ENCODE peak calls at places on chromosome 7, in seven cellular contexts. One of them, this sample, is unnamed.
A peak's percentile ranks its signal among the peaks of the same experiment; 100 is the strongest.

GRCh38 chr7:158165711-158166110 is 421.9 kb downstream of the PTPRN2 start:
- DNase-seq in lower leg skin: no peak
- DNase-seq in foreskin fibroblast: no peak
- DNase-seq in stimulated activated CD4-positive, alpha-beta T cell treated with anti-CD3 and anti-CD28 coated beads, Interleukin-1b, Interleukin-23, amount 100 ng/mL, for 4 hours: no peak
- DNase-seq in M059J: no peak
- DNase-seq in epithelial cell of proximal tubule: no peak
- DNase-seq in Kasumi-1: no peak
- DNase-seq in this sample: no peak

GRCh38 chr7:91566333-91566732 is 302.1 kb downstream of the FZD1 start:
- DNase-seq in Kasumi-1: no peak
- DNase-seq in lower leg skin: no peak
- DNase-seq in foreskin fibroblast: no peak
- DNase-seq in epithelial cell of proximal tubule: no peak
- DNase-seq in M059J: no peak
- DNase-seq in stimulated activated CD4-positive, alpha-beta T cell treated with anti-CD3 and anti-CD28 coated beads, Interleukin-1b, Interleukin-23, amount 100 ng/mL, for 4 hours: no peak
- DNase-seq in this sample: no peak

GRCh38 chr7:28662236-28662635 is 249.9 kb downstream of the CREB5 start:
- DNase-seq in foreskin fibroblast: no peak
- DNase-seq in stimulated activated CD4-positive, alpha-beta T cell treated with anti-CD3 and anti-CD28 coated beads, Interleukin-1b, Interleukin-23, amount 100 ng/mL, for 4 hours: no peak
- DNase-seq in M059J: no peak
- DNase-seq in Kasumi-1: no peak
- DNase-seq in lower leg skin: no peak
- DNase-seq in epithelial cell of proximal tubule: no peak
- DNase-seq in this sample: no peak

GRCh38 chr7:34096777-34097176 is 191.4 kb downstream of the BMPER start:
- DNase-seq in foreskin fibroblast: no peak
- DNase-seq in stimulated activated CD4-positive, alpha-beta T cell treated with anti-CD3 and anti-CD28 coated beads, Interleukin-1b, Interleukin-23, amount 100 ng/mL, for 4 hours: no peak
- DNase-seq in epithelial cell of proximal tubule: no peak
- DNase-seq in M059J: no peak
- DNase-seq in lower leg skin: no peak
- DNase-seq in Kasumi-1: no peak
- DNase-seq in this sample: no peak

GRCh38 chr7:137844690-137845425 is 1.9 kb downstream of the DGKI start:
- DNase-seq in Kasumi-1: no peak
- DNase-seq in M059J: no peak
- DNase-seq in lower leg skin: no peak
- DNase-seq in foreskin fibroblast: no peak
- DNase-seq in stimulated activated CD4-positive, alpha-beta T cell treated with anti-CD3 and anti-CD28 coated beads, Interleukin-1b, Interleukin-23, amount 100 ng/mL, for 4 hours: no peak
- DNase-seq in epithelial cell of proximal tubule: no peak
- DNase-seq in this sample: no peak

GRCh38 chr7:76282344-76283253 is 19.9 kb upstream of the HSPB1 start:
- DNase-seq in foreskin fibroblast: no peak
- DNase-seq in stimulated activated CD4-positive, alpha-beta T cell treated with anti-CD3 and anti-CD28 coated beads, Interleukin-1b, Interleukin-23, amount 100 ng/mL, for 4 hours: no peak
- DNase-seq in Kasumi-1: no peak
- DNase-seq in lower leg skin: no peak
- DNase-seq in epithelial cell of proximal tubule: no peak
- DNase-seq in M059J: no peak
- DNase-seq in this sample: no peak

GRCh38 chr7:118109607-118110006 is 74.4 kb upstream of the LSM8 start:
- DNase-seq in stimulated activated CD4-positive, alpha-beta T cell treated with anti-CD3 and anti-CD28 coated beads, Interleukin-1b, Interleukin-23, amount 100 ng/mL, for 4 hours: no peak
- DNase-seq in lower leg skin: no peak
- DNase-seq in Kasumi-1: no peak
- DNase-seq in M059J: no peak
- DNase-seq in foreskin fibroblast: no peak
- DNase-seq in epithelial cell of proximal tubule: no peak
- DNase-seq in this sample: no peak

GRCh38 chr7:81415181-81415580 is 354.7 kb downstream of the HGF start:
- DNase-seq in Kasumi-1: no peak
- DNase-seq in foreskin fibroblast: peak; percentile 27
- DNase-seq in M059J: no peak
- DNase-seq in epithelial cell of proximal tubule: no peak
- DNase-seq in stimulated activated CD4-positive, alpha-beta T cell treated with anti-CD3 and anti-CD28 coated beads, Interleukin-1b, Interleukin-23, amount 100 ng/mL, for 4 hours: no peak
- DNase-seq in lower leg skin: no peak
- DNase-seq in this sample: no peak

GRCh38 chr7:2936891-2937580 is 92.9 kb upstream of the GNA12 start:
- DNase-seq in foreskin fibroblast: no peak
- DNase-seq in epithelial cell of proximal tubule: no peak
- DNase-seq in stimulated activated CD4-positive, alpha-beta T cell treated with anti-CD3 and anti-CD28 coated beads, Interleukin-1b, Interleukin-23, amount 100 ng/mL, for 4 hours: no peak
- DNase-seq in lower leg skin: no peak
- DNase-seq in M059J: no peak
- DNase-seq in Kasumi-1: no peak
- DNase-seq in this sample: no peak

GRCh38 chr7:24757799-24758275 is 573 bp upstream of the GSDME start:
- DNase-seq in Kasumi-1: no peak
- DNase-seq in M059J: peak; percentile 81
- DNase-seq in epithelial cell of proximal tubule: no peak
- DNase-seq in stimulated activated CD4-positive, alpha-beta T cell treated with anti-CD3 and anti-CD28 coated beads, Interleukin-1b, Interleukin-23, amount 100 ng/mL, for 4 hours: no peak
- DNase-seq in foreskin fibroblast: peak; percentile 51
- DNase-seq in lower leg skin: no peak
- DNase-seq in this sample: no peak

GRCh38 chr7:102933763-102934162 is 21.0 kb downstream of the LRRC17 start:
- DNase-seq in epithelial cell of proximal tubule: no peak
- DNase-seq in foreskin fibroblast: peak; percentile 98
- DNase-seq in lower leg skin: peak; percentile 54
- DNase-seq in M059J: peak; percentile 79
- DNase-seq in stimulated activated CD4-positive, alpha-beta T cell treated with anti-CD3 and anti-CD28 coated beads, Interleukin-1b, Interleukin-23, amount 100 ng/mL, for 4 hours: no peak
- DNase-seq in Kasumi-1: no peak
- DNase-seq in this sample: no peak

GRCh38 chr7:27514861-27515260 is 147.8 kb downstream of the HIBADH start:
- DNase-seq in Kasumi-1: no peak
- DNase-seq in M059J: no peak
- DNase-seq in epithelial cell of proximal tubule: no peak
- DNase-seq in lower leg skin: no peak
- DNase-seq in stimulated activated CD4-positive, alpha-beta T cell treated with anti-CD3 and anti-CD28 coated beads, Interleukin-1b, Interleukin-23, amount 100 ng/mL, for 4 hours: no peak
- DNase-seq in foreskin fibroblast: no peak
- DNase-seq in this sample: no peak

GRCh38 chr7:128347573-128348147 is 4.0 kb upstream of the RBM28 start:
- DNase-seq in Kasumi-1: peak; percentile 65
- DNase-seq in stimulated activated CD4-positive, alpha-beta T cell treated with anti-CD3 and anti-CD28 coated beads, Interleukin-1b, Interleukin-23, amount 100 ng/mL, for 4 hours: peak; percentile 30
- DNase-seq in M059J: peak; percentile 65
- DNase-seq in foreskin fibroblast: no peak
- DNase-seq in lower leg skin: no peak
- DNase-seq in epithelial cell of proximal tubule: no peak
- DNase-seq in this sample: peak; percentile 38